ENCODE peak calls at places on chromosomes 11 and 22, in eight cellular contexts. One of them, this sample, is unnamed. For H3K4me1, the result is how much of the 10 kb centered on the place peaks cover.

GRCh38 chr22:17695986-17696385 is 57.4 kb downstream of the BCL2L13 start:
- DNase-seq in fibroblast of lung: no peak
- DNase-seq in stomach: no peak
- DNase-seq in neuronal stem cell: no peak
- DNase-seq in BE2C: no peak
- DNase-seq in OCI-LY7: no peak
- DNase-seq in mammary epithelial cell: no peak
- DNase-seq in naive thymus-derived CD4-positive, alpha-beta T cell: no peak
- DNase-seq in this sample: no peak

GRCh38 chr22:50469377-50470305 is 5.2 kb downstream of the SBF1 start:
- DNase-seq in fibroblast of lung: peak
- DNase-seq in stomach: peak
- DNase-seq in neuronal stem cell: no peak
- DNase-seq in BE2C: no peak
- DNase-seq in OCI-LY7: peak
- DNase-seq in mammary epithelial cell: peak
- DNase-seq in naive thymus-derived CD4-positive, alpha-beta T cell: peak
- DNase-seq in this sample: peak

GRCh38 chr11:47104337-47104950 is 72.2 kb downstream of the ARFGAP2 start:
- DNase-seq in fibroblast of lung: peak
- DNase-seq in stomach: no peak
- DNase-seq in neuronal stem cell: peak
- DNase-seq in BE2C: no peak
- DNase-seq in OCI-LY7: peak
- DNase-seq in mammary epithelial cell: no peak
- DNase-seq in naive thymus-derived CD4-positive, alpha-beta T cell: no peak
- DNase-seq in this sample: peak

GRCh38 chr11:96091476-96091875 is 167.6 kb upstream of the MTMR2 start:
- DNase-seq in fibroblast of lung: no peak
- DNase-seq in stomach: no peak
- DNase-seq in neuronal stem cell: no peak
- DNase-seq in BE2C: no peak
- DNase-seq in OCI-LY7: peak
- DNase-seq in mammary epithelial cell: no peak
- DNase-seq in naive thymus-derived CD4-positive, alpha-beta T cell: peak
- DNase-seq in this sample: no peak

GRCh38 chr11:3042496-3043314 is 14.5 kb downstream of the CARS1 start:
- DNase-seq in fibroblast of lung: no peak
- DNase-seq in stomach: no peak
- DNase-seq in neuronal stem cell: no peak
- DNase-seq in BE2C: no peak
- DNase-seq in OCI-LY7: no peak
- DNase-seq in mammary epithelial cell: no peak
- DNase-seq in naive thymus-derived CD4-positive, alpha-beta T cell: no peak
- DNase-seq in this sample: no peak

GRCh38 chr11:88384678-88385015 is 47.1 kb upstream of the CTSC start:
- DNase-seq in fibroblast of lung: no peak
- DNase-seq in stomach: no peak
- DNase-seq in neuronal stem cell: no peak
- DNase-seq in BE2C: no peak
- DNase-seq in OCI-LY7: no peak
- DNase-seq in mammary epithelial cell: peak
- DNase-seq in naive thymus-derived CD4-positive, alpha-beta T cell: no peak
- DNase-seq in this sample: no peak

GRCh38 chr11:94067010-94067409 is 45.9 kb downstream of the HEPHL1 start:
- DNase-seq in fibroblast of lung: peak
- DNase-seq in stomach: no peak
- DNase-seq in neuronal stem cell: no peak
- DNase-seq in BE2C: no peak
- DNase-seq in OCI-LY7: no peak
- DNase-seq in mammary epithelial cell: no peak
- DNase-seq in naive thymus-derived CD4-positive, alpha-beta T cell: no peak
- DNase-seq in this sample: no peak

GRCh38 chr11:68667511-68668253 is 16.7 kb upstream of the GAL start:
- DNase-seq in fibroblast of lung: no peak
- DNase-seq in stomach: no peak
- DNase-seq in neuronal stem cell: no peak
- DNase-seq in BE2C: no peak
- DNase-seq in OCI-LY7: no peak
- DNase-seq in mammary epithelial cell: no peak
- DNase-seq in naive thymus-derived CD4-positive, alpha-beta T cell: no peak
- DNase-seq in this sample: no peak

GRCh38 chr11:76660533-76661305 is 9.8 kb downstream of the LRRC32 start:
- DNase-seq in fibroblast of lung: no peak
- DNase-seq in stomach: no peak
- DNase-seq in neuronal stem cell: no peak
- DNase-seq in BE2C: no peak
- DNase-seq in OCI-LY7: no peak
- DNase-seq in mammary epithelial cell: no peak
- DNase-seq in naive thymus-derived CD4-positive, alpha-beta T cell: no peak
- DNase-seq in this sample: no peak

GRCh38 chr11:95596011-95596489 is 193.5 kb downstream of the FAM76B start:
- DNase-seq in fibroblast of lung: peak
- DNase-seq in stomach: no peak
- DNase-seq in neuronal stem cell: no peak
- DNase-seq in BE2C: peak
- DNase-seq in OCI-LY7: no peak
- DNase-seq in mammary epithelial cell: peak
- DNase-seq in naive thymus-derived CD4-positive, alpha-beta T cell: no peak
- DNase-seq in this sample: peak

GRCh38 chr11:97729546-97730272 is 1291.0 kb upstream of the CNTN5 start:
- DNase-seq in fibroblast of lung: peak
- DNase-seq in stomach: no peak
- DNase-seq in neuronal stem cell: no peak
- DNase-seq in BE2C: no peak
- DNase-seq in OCI-LY7: no peak
- DNase-seq in mammary epithelial cell: no peak
- DNase-seq in naive thymus-derived CD4-positive, alpha-beta T cell: no peak
- DNase-seq in this sample: no peak

GRCh38 chr22:34334893-34335292 is 414.6 kb upstream of the LARGE1 start:
- DNase-seq in fibroblast of lung: no peak
- DNase-seq in stomach: no peak
- DNase-seq in neuronal stem cell: no peak
- DNase-seq in BE2C: no peak
- DNase-seq in OCI-LY7: peak
- DNase-seq in mammary epithelial cell: no peak
- DNase-seq in naive thymus-derived CD4-positive, alpha-beta T cell: no peak
- DNase-seq in this sample: no peak

GRCh38 chr11:24935059-24935458 is 438.2 kb downstream of the LUZP2 start:
- DNase-seq in fibroblast of lung: peak
- DNase-seq in stomach: no peak
- DNase-seq in neuronal stem cell: no peak
- DNase-seq in BE2C: no peak
- DNase-seq in OCI-LY7: no peak
- DNase-seq in mammary epithelial cell: no peak
- DNase-seq in naive thymus-derived CD4-positive, alpha-beta T cell: no peak
- DNase-seq in this sample: peak

GRCh38 chr11:95544095-95544795 is 245.3 kb downstream of the FAM76B start:
- DNase-seq in fibroblast of lung: peak
- DNase-seq in stomach: no peak
- DNase-seq in neuronal stem cell: no peak
- DNase-seq in BE2C: no peak
- DNase-seq in OCI-LY7: no peak
- DNase-seq in mammary epithelial cell: peak
- DNase-seq in naive thymus-derived CD4-positive, alpha-beta T cell: no peak
- DNase-seq in this sample: no peak

GRCh38 chr11:69791266-69791665 is 16.1 kb upstream of the FGF4 start:
- DNase-seq in fibroblast of lung: peak
- DNase-seq in stomach: no peak
- DNase-seq in neuronal stem cell: no peak
- DNase-seq in BE2C: no peak
- DNase-seq in OCI-LY7: no peak
- DNase-seq in mammary epithelial cell: peak
- DNase-seq in naive thymus-derived CD4-positive, alpha-beta T cell: no peak
- DNase-seq in this sample: no peak

GRCh38 chr11:66293777-66294625 is 2.3 kb downstream of the TMEM151A start:
- DNase-seq in fibroblast of lung: no peak
- DNase-seq in stomach: no peak
- DNase-seq in neuronal stem cell: no peak
- DNase-seq in BE2C: no peak
- DNase-seq in OCI-LY7: no peak
- DNase-seq in mammary epithelial cell: no peak
- DNase-seq in naive thymus-derived CD4-positive, alpha-beta T cell: no peak
- DNase-seq in this sample: no peak

GRCh38 chr11:66293352-66293751 is 1.7 kb downstream of the TMEM151A start:
- DNase-seq in fibroblast of lung: no peak
- DNase-seq in stomach: no peak
- DNase-seq in neuronal stem cell: no peak
- DNase-seq in BE2C: no peak
- DNase-seq in OCI-LY7: no peak
- DNase-seq in mammary epithelial cell: no peak
- DNase-seq in naive thymus-derived CD4-positive, alpha-beta T cell: no peak
- DNase-seq in this sample: no peak

GRCh38 chr11:66299189-66299588 is 7.5 kb downstream of the TMEM151A start:
- DNase-seq in fibroblast of lung: no peak
- DNase-seq in stomach: no peak
- DNase-seq in neuronal stem cell: no peak
- DNase-seq in BE2C: no peak
- DNase-seq in OCI-LY7: no peak
- DNase-seq in mammary epithelial cell: no peak
- DNase-seq in naive thymus-derived CD4-positive, alpha-beta T cell: no peak
- DNase-seq in this sample: no peak

GRCh38 chr11:66294626-66295620 is 3.2 kb downstream of the TMEM151A start:
- DNase-seq in fibroblast of lung: no peak
- DNase-seq in stomach: no peak
- DNase-seq in neuronal stem cell: no peak
- DNase-seq in BE2C: no peak
- DNase-seq in OCI-LY7: no peak
- DNase-seq in mammary epithelial cell: no peak
- DNase-seq in naive thymus-derived CD4-positive, alpha-beta T cell: no peak
- DNase-seq in this sample: no peak

GRCh38 chr11:66297610-66298009 is 5.9 kb downstream of the TMEM151A start:
- DNase-seq in fibroblast of lung: no peak
- DNase-seq in stomach: no peak
- DNase-seq in neuronal stem cell: no peak
- DNase-seq in BE2C: no peak
- DNase-seq in OCI-LY7: no peak
- DNase-seq in mammary epithelial cell: no peak
- DNase-seq in naive thymus-derived CD4-positive, alpha-beta T cell: no peak
- DNase-seq in this sample: no peak
- H3K4me1 ChIP-seq in fibroblast of lung: under half
- H3K4me1 ChIP-seq in stomach: under half
- H3K4me1 ChIP-seq in neuronal stem cell: under half
- H3K4me1 ChIP-seq in BE2C: under half
- H3K4me1 ChIP-seq in OCI-LY7: under half
- H3K4me1 ChIP-seq in mammary epithelial cell: under half
- H3K4me1 ChIP-seq in naive thymus-derived CD4-positive, alpha-beta T cell: under half
- H3K4me1 ChIP-seq in this sample: under half

GRCh38 chr11:60991457-60991856 is 20.0 kb downstream of the CD6 start:
- DNase-seq in fibroblast of lung: no peak
- DNase-seq in stomach: no peak
- DNase-seq in neuronal stem cell: no peak
- DNase-seq in BE2C: no peak
- DNase-seq in OCI-LY7: no peak
- DNase-seq in mammary epithelial cell: no peak
- DNase-seq in naive thymus-derived CD4-positive, alpha-beta T cell: no peak
- DNase-seq in this sample: no peak
- H3K4me3 ChIP-seq in fibroblast of lung: no peak
- H3K4me3 ChIP-seq in stomach: no peak
- H3K4me3 ChIP-seq in neuronal stem cell: no peak
- H3K4me3 ChIP-seq in BE2C: no peak
- H3K4me3 ChIP-seq in OCI-LY7: no peak
- H3K4me3 ChIP-seq in mammary epithelial cell: no peak
- H3K4me3 ChIP-seq in naive thymus-derived CD4-positive, alpha-beta T cell: no peak
- H3K4me3 ChIP-seq in this sample: no peak

GRCh38 chr11:65434667-65435179 is 12.1 kb downstream of the NEAT1 start:
- DNase-seq in fibroblast of lung: peak
- DNase-seq in stomach: no peak
- DNase-seq in neuronal stem cell: no peak
- DNase-seq in BE2C: no peak
- DNase-seq in OCI-LY7: no peak
- DNase-seq in mammary epithelial cell: no peak
- DNase-seq in naive thymus-derived CD4-positive, alpha-beta T cell: no peak
- DNase-seq in this sample: no peak

GRCh38 chr11:65434057-65434666 is 11.6 kb downstream of the NEAT1 start:
- DNase-seq in fibroblast of lung: peak
- DNase-seq in stomach: no peak
- DNase-seq in neuronal stem cell: no peak
- DNase-seq in BE2C: no peak
- DNase-seq in OCI-LY7: no peak
- DNase-seq in mammary epithelial cell: peak
- DNase-seq in naive thymus-derived CD4-positive, alpha-beta T cell: no peak
- DNase-seq in this sample: no peak

GRCh38 chr11:65435981-65436411 is 13.4 kb downstream of the NEAT1 start:
- DNase-seq in fibroblast of lung: peak
- DNase-seq in stomach: peak
- DNase-seq in neuronal stem cell: no peak
- DNase-seq in BE2C: no peak
- DNase-seq in OCI-LY7: no peak
- DNase-seq in mammary epithelial cell: no peak
- DNase-seq in naive thymus-derived CD4-positive, alpha-beta T cell: no peak
- DNase-seq in this sample: no peak

GRCh38 chr11:65436412-65437032 is 13.9 kb downstream of the NEAT1 start:
- DNase-seq in fibroblast of lung: no peak
- DNase-seq in stomach: peak
- DNase-seq in neuronal stem cell: no peak
- DNase-seq in BE2C: no peak
- DNase-seq in OCI-LY7: no peak
- DNase-seq in mammary epithelial cell: no peak
- DNase-seq in naive thymus-derived CD4-positive, alpha-beta T cell: no peak
- DNase-seq in this sample: no peak

GRCh38 chr11:65435330-65435931 is 12.8 kb downstream of the NEAT1 start:
- DNase-seq in fibroblast of lung: peak
- DNase-seq in stomach: no peak
- DNase-seq in neuronal stem cell: no peak
- DNase-seq in BE2C: no peak
- DNase-seq in OCI-LY7: no peak
- DNase-seq in mammary epithelial cell: no peak
- DNase-seq in naive thymus-derived CD4-positive, alpha-beta T cell: no peak
- DNase-seq in this sample: no peak
- H3K4me1 ChIP-seq in fibroblast of lung: under half
- H3K4me1 ChIP-seq in stomach: half or more
- H3K4me1 ChIP-seq in neuronal stem cell: under half
- H3K4me1 ChIP-seq in BE2C: under half
- H3K4me1 ChIP-seq in OCI-LY7: half or more
- H3K4me1 ChIP-seq in mammary epithelial cell: under half
- H3K4me1 ChIP-seq in naive thymus-derived CD4-positive, alpha-beta T cell: under half
- H3K4me1 ChIP-seq in this sample: under half

DNA sequence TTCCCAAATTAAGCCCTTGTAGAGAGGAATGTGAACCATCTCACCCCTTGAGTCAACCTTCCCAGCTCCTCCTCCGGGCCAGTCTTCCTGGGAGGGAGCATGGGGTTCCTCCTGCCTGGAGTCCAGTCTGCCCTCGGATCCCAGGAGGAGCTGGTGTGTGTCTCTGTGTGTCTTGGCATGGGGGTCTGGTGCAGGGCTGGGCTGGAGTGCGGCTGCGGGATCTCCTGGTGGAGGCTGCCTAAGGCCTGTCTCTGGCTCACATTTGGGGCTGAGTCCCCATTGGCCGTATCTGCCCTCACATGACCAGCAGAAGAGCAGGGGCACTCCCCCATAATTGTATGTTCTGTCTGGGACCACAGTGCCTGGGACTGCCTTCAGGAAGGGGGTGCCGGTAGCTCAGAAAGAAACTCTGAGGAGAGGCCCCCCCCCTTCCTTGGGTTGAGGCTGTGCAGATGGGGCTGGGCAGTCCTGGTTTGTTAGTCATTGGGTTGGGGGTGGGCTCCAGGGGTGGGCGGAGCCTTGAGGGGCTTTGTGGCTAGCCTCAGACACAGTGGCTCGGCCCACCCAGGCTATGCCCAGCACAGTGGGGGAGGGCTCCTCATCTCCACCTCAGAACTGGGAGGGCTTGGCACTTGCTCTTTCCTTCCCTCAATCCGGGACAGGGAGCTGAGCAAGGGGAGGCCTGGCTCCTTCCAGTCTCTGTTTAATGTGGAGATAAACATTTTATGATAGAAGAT is 2.9 kb downstream of the C1QTNF5 start:
- DNase-seq in fibroblast of lung: peak
- DNase-seq in stomach: no peak
- DNase-seq in neuronal stem cell: peak
- DNase-seq in BE2C: peak
- DNase-seq in OCI-LY7: no peak
- DNase-seq in mammary epithelial cell: no peak
- DNase-seq in naive thymus-derived CD4-positive, alpha-beta T cell: no peak
- DNase-seq in this sample: peak
- H3K4me3 ChIP-seq in fibroblast of lung: no peak
- H3K4me3 ChIP-seq in stomach: no peak
- H3K4me3 ChIP-seq in neuronal stem cell: no peak
- H3K4me3 ChIP-seq in BE2C: peak
- H3K4me3 ChIP-seq in OCI-LY7: peak
- H3K4me3 ChIP-seq in mammary epithelial cell: no peak
- H3K4me3 ChIP-seq in naive thymus-derived CD4-positive, alpha-beta T cell: no peak
- H3K4me3 ChIP-seq in this sample: no peak